ENCODE peak calls at places on chromosomes 12 and 14, in seven cellular contexts. One of them, this sample, is unnamed.

GRCh38 chr12:63294327-63294632 is 143.3 kb upstream of the AVPR1A start:
- DNase-seq in suprapubic skin: no peak
- DNase-seq in spleen: no peak
- DNase-seq in K562: no peak
- DNase-seq in endothelial cell of umbilical vein: peak; percentile 92
- DNase-seq in vagina: no peak
- DNase-seq in transverse colon: no peak
- DNase-seq in this sample: no peak

GRCh38 chr12:116416161-116416560 is 138.7 kb upstream of the MED13L start:
- DNase-seq in suprapubic skin: no peak
- DNase-seq in spleen: peak; percentile 24
- DNase-seq in K562: no peak
- DNase-seq in endothelial cell of umbilical vein: no peak
- DNase-seq in vagina: no peak
- DNase-seq in transverse colon: no peak
- DNase-seq in this sample: no peak

GRCh38 chr12:13945641-13946040 is 35.8 kb downstream of the GRIN2B start:
- DNase-seq in suprapubic skin: no peak
- DNase-seq in spleen: no peak
- DNase-seq in K562: no peak
- DNase-seq in endothelial cell of umbilical vein: no peak
- DNase-seq in vagina: no peak
- DNase-seq in transverse colon: no peak
- DNase-seq in this sample: no peak

GRCh38 chr14:102591372-102591943 is 991 bp upstream of the RCOR1 start:
- DNase-seq in suprapubic skin: peak; percentile 81
- DNase-seq in spleen: peak; percentile 90
- DNase-seq in K562: peak; percentile 62
- DNase-seq in endothelial cell of umbilical vein: peak; percentile 39
- DNase-seq in vagina: no peak
- DNase-seq in transverse colon: peak; percentile 52
- DNase-seq in this sample: no peak

GRCh38 chr14:104373055-104373854 is 206.3 kb upstream of the C14orf180 start:
- DNase-seq in suprapubic skin: no peak
- DNase-seq in spleen: peak; percentile 59
- DNase-seq in K562: no peak
- DNase-seq in endothelial cell of umbilical vein: no peak
- DNase-seq in vagina: no peak
- DNase-seq in transverse colon: no peak
- DNase-seq in this sample: no peak

GRCh38 chr14:59275668-59276067 is 87.2 kb downstream of the DAAM1 start:
- DNase-seq in suprapubic skin: no peak
- DNase-seq in spleen: no peak
- DNase-seq in K562: no peak
- DNase-seq in endothelial cell of umbilical vein: peak; percentile 89
- DNase-seq in vagina: no peak
- DNase-seq in transverse colon: no peak
- DNase-seq in this sample: no peak

GRCh38 chr12:9869307-9870161 is at the start of gene CLEC2B:
- DNase-seq in suprapubic skin: no peak
- DNase-seq in spleen: no peak
- DNase-seq in K562: no peak
- DNase-seq in endothelial cell of umbilical vein: peak; percentile 92
- DNase-seq in vagina: no peak
- DNase-seq in transverse colon: no peak
- DNase-seq in this sample: no peak

GRCh38 chr12:240566-240965 is 22.1 kb downstream of the SLC6A13 start:
- DNase-seq in suprapubic skin: no peak
- DNase-seq in spleen: no peak
- DNase-seq in K562: no peak
- DNase-seq in endothelial cell of umbilical vein: no peak
- DNase-seq in vagina: peak; percentile 58
- DNase-seq in transverse colon: no peak
- DNase-seq in this sample: no peak

GRCh38 chr12:49061157-49061650 is 610 bp upstream of the KMT2D start:
- DNase-seq in suprapubic skin: no peak
- DNase-seq in spleen: no peak
- DNase-seq in K562: no peak
- DNase-seq in endothelial cell of umbilical vein: no peak
- DNase-seq in vagina: no peak
- DNase-seq in transverse colon: no peak
- DNase-seq in this sample: no peak

GRCh38 chr14:77923131-77923933 is 123.4 kb downstream of the ADCK1 start:
- DNase-seq in suprapubic skin: no peak
- DNase-seq in spleen: peak; percentile 43
- DNase-seq in K562: peak; percentile 40
- DNase-seq in endothelial cell of umbilical vein: no peak
- DNase-seq in vagina: no peak
- DNase-seq in transverse colon: no peak
- DNase-seq in this sample: no peak

GRCh38 chr14:53900499-53900898 is 56.1 kb downstream of the BMP4 start:
- DNase-seq in suprapubic skin: peak; percentile 88
- DNase-seq in spleen: no peak
- DNase-seq in K562: no peak
- DNase-seq in endothelial cell of umbilical vein: no peak
- DNase-seq in vagina: no peak
- DNase-seq in transverse colon: peak; percentile 35
- DNase-seq in this sample: no peak

GRCh38 chr14:80805136-80805535 is 136.4 kb downstream of the CEP128 start:
- DNase-seq in suprapubic skin: no peak
- DNase-seq in spleen: no peak
- DNase-seq in K562: no peak
- DNase-seq in endothelial cell of umbilical vein: no peak
- DNase-seq in vagina: no peak
- DNase-seq in transverse colon: no peak
- DNase-seq in this sample: no peak

GRCh38 chr14:27506272-27506671 is 908.4 kb upstream of the NOVA1 start:
- DNase-seq in suprapubic skin: no peak
- DNase-seq in spleen: no peak
- DNase-seq in K562: no peak
- DNase-seq in endothelial cell of umbilical vein: no peak
- DNase-seq in vagina: no peak
- DNase-seq in transverse colon: no peak
- DNase-seq in this sample: no peak

GRCh38 chr14:23061995-23062394 is 4.7 kb upstream of the CDH24 start:
- DNase-seq in suprapubic skin: peak; percentile 71
- DNase-seq in spleen: no peak
- DNase-seq in K562: no peak
- DNase-seq in endothelial cell of umbilical vein: peak; percentile 97
- DNase-seq in vagina: no peak
- DNase-seq in transverse colon: peak; percentile 43
- DNase-seq in this sample: no peak

GRCh38 chr12:120346681-120347080 is 19.1 kb upstream of the PLA2G1B start:
- DNase-seq in suprapubic skin: no peak
- DNase-seq in spleen: no peak
- DNase-seq in K562: no peak
- DNase-seq in endothelial cell of umbilical vein: no peak
- DNase-seq in vagina: no peak
- DNase-seq in transverse colon: no peak
- DNase-seq in this sample: no peak

GRCh38 chr12:4119157-4119761 is 154.3 kb upstream of the CCND2 start:
- DNase-seq in suprapubic skin: no peak
- DNase-seq in spleen: no peak
- DNase-seq in K562: no peak
- DNase-seq in endothelial cell of umbilical vein: no peak
- DNase-seq in vagina: no peak
- DNase-seq in transverse colon: peak; percentile 27
- DNase-seq in this sample: peak; percentile 60

GRCh38 chr14:23727566-23728335 is 91.6 kb downstream of the DHRS2 start:
- DNase-seq in suprapubic skin: no peak
- DNase-seq in spleen: no peak
- DNase-seq in K562: peak; percentile 39
- DNase-seq in endothelial cell of umbilical vein: peak; percentile 37
- DNase-seq in vagina: no peak
- DNase-seq in transverse colon: no peak
- DNase-seq in this sample: no peak

GRCh38 chr14:73757381-73757780 is 43.2 kb upstream of the PNMA1 start:
- DNase-seq in suprapubic skin: no peak
- DNase-seq in spleen: peak; percentile 61
- DNase-seq in K562: no peak
- DNase-seq in endothelial cell of umbilical vein: no peak
- DNase-seq in vagina: no peak
- DNase-seq in transverse colon: no peak
- DNase-seq in this sample: no peak

GRCh38 chr12:107475900-107476299 is 209.7 kb upstream of the PWP1 start:
- DNase-seq in suprapubic skin: no peak
- DNase-seq in spleen: no peak
- DNase-seq in K562: no peak
- DNase-seq in endothelial cell of umbilical vein: no peak
- DNase-seq in vagina: no peak
- DNase-seq in transverse colon: no peak
- DNase-seq in this sample: no peak

DNA sequence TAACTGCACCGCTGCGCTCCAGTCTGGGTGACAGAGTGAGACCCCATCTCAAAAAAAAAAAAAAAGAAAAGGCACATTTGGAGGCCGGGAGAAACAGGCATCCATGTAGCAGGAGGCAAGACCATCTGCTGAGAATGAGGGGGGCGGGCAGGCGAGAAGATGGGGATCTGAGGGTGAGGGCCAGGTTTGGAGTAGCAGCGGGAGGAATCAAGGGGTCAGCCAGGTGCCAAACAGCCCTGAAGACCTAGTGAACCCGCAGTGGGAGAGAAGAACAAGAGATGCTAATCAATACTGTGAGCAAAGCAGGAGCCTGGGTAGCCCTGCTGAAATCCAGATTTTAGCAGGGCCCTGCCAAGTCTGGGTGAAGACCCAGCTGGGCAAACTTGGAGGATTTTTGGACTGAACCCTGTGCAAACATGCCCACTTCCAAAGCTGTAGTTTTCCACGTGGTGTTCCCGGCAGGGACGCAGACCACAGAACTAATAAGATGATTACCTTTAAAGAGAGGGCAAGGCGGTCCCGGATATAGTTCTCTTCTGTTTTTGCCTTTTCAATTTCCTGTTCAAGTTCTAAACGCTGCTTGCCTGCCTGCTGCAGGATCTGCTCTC is 61.0 kb downstream of the NIN start:
- DNase-seq in suprapubic skin: no peak
- DNase-seq in spleen: no peak
- DNase-seq in K562: no peak
- DNase-seq in endothelial cell of umbilical vein: no peak
- DNase-seq in vagina: no peak
- DNase-seq in transverse colon: no peak
- DNase-seq in this sample: no peak
- TF ChIP-seq POLR2A in suprapubic skin: no peak
- TF ChIP-seq POLR2A in spleen: no peak
- TF ChIP-seq POLR2A in K562: no peak
- TF ChIP-seq POLR2A in endothelial cell of umbilical vein: no peak
- TF ChIP-seq POLR2A in vagina: no peak
- TF ChIP-seq POLR2A in transverse colon: no peak
- TF ChIP-seq POLR2A in this sample: no peak

DNA sequence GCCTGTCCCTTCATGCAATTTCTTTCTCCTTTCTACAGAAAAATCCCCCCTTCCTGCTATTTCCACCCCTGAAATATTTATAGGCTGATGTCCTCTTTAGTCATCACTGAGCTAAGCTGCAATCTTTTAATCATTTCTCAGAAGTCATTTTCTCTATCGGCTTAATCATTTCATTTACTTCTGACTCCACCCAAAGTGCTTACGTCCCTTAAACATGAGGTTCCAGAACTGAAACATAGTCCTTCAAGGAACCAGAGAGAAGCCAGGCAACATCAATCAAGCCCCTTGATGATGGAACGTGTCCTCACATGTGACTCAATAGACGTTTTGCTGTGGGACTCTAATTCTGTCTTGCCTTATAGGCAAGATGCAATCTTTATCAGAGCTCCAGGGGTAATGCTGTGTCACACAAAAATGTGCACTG is 148.7 kb upstream of the KRR1 start:
- DNase-seq in suprapubic skin: no peak
- DNase-seq in spleen: no peak
- DNase-seq in K562: no peak
- DNase-seq in endothelial cell of umbilical vein: peak; percentile 15
- DNase-seq in vagina: no peak
- DNase-seq in transverse colon: no peak
- DNase-seq in this sample: no peak
- TF ChIP-seq POLR2AphosphoS5 in suprapubic skin: no peak
- TF ChIP-seq POLR2AphosphoS5 in spleen: no peak
- TF ChIP-seq POLR2AphosphoS5 in K562: no peak
- TF ChIP-seq POLR2AphosphoS5 in endothelial cell of umbilical vein: no peak
- TF ChIP-seq POLR2AphosphoS5 in vagina: peak; percentile 54
- TF ChIP-seq POLR2AphosphoS5 in transverse colon: no peak
- TF ChIP-seq POLR2AphosphoS5 in this sample: no peak

GRCh38 chr12:52925717-52926595 is 21.1 kb upstream of the KRT8 start:
- DNase-seq in suprapubic skin: no peak
- DNase-seq in spleen: no peak
- DNase-seq in K562: peak; percentile 14
- DNase-seq in endothelial cell of umbilical vein: no peak
- DNase-seq in vagina: no peak
- DNase-seq in transverse colon: peak; percentile 73
- DNase-seq in this sample: no peak
- TF ChIP-seq POLR2A in suprapubic skin: no peak
- TF ChIP-seq POLR2A in spleen: no peak
- TF ChIP-seq POLR2A in K562: no peak
- TF ChIP-seq POLR2A in endothelial cell of umbilical vein: no peak
- TF ChIP-seq POLR2A in vagina: no peak
- TF ChIP-seq POLR2A in transverse colon: peak; percentile 64
- TF ChIP-seq POLR2A in this sample: no peak

GRCh38 chr14:31124197-31124596 is 83.4 kb downstream of the HECTD1 start:
- DNase-seq in suprapubic skin: no peak
- DNase-seq in spleen: no peak
- DNase-seq in K562: no peak
- DNase-seq in endothelial cell of umbilical vein: no peak
- DNase-seq in vagina: no peak
- DNase-seq in transverse colon: no peak
- DNase-seq in this sample: no peak

GRCh38 chr14:31125231-31125630 is 82.4 kb downstream of the HECTD1 start:
- DNase-seq in suprapubic skin: no peak
- DNase-seq in spleen: no peak
- DNase-seq in K562: no peak
- DNase-seq in endothelial cell of umbilical vein: no peak
- DNase-seq in vagina: no peak
- DNase-seq in transverse colon: no peak
- DNase-seq in this sample: no peak

GRCh38 chr14:31122921-31123320 is 84.7 kb downstream of the HECTD1 start:
- DNase-seq in suprapubic skin: no peak
- DNase-seq in spleen: no peak
- DNase-seq in K562: no peak
- DNase-seq in endothelial cell of umbilical vein: no peak
- DNase-seq in vagina: no peak
- DNase-seq in transverse colon: no peak
- DNase-seq in this sample: no peak

GRCh38 chr14:31118892-31119291 is 88.7 kb downstream of the HECTD1 start:
- DNase-seq in suprapubic skin: no peak
- DNase-seq in spleen: no peak
- DNase-seq in K562: no peak
- DNase-seq in endothelial cell of umbilical vein: no peak
- DNase-seq in vagina: no peak
- DNase-seq in transverse colon: no peak
- DNase-seq in this sample: no peak

DNA sequence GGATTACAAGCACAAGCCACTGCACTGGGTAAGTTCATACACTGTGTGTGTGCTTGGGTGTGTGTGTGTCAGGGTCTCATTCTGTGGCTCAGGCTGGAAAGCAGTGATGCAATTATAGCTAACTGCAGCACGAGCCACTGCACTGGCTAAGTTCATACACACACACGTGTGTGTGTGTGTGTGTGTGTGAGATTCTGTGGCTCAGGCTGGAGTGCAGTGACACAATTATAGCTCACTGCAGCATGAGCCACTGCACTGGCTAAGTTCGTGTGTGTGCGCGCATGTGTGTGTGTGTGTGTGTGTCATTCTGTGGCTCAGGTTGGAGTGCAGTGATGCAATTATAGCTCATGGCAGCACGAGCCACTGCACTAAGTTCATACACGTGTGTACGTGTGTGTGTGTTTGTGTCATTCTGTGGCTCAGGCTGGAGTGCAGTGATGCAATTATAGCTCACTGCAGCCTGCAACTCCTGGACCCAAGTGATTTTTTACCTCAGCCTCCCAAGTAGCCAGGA is 85.4 kb downstream of the HECTD1 start:
- DNase-seq in suprapubic skin: no peak
- DNase-seq in spleen: no peak
- DNase-seq in K562: no peak
- DNase-seq in endothelial cell of umbilical vein: no peak
- DNase-seq in vagina: no peak
- DNase-seq in transverse colon: no peak
- DNase-seq in this sample: no peak
- TF ChIP-seq POLR2AphosphoS5 in suprapubic skin: no peak
- TF ChIP-seq POLR2AphosphoS5 in spleen: no peak
- TF ChIP-seq POLR2AphosphoS5 in K562: no peak
- TF ChIP-seq POLR2AphosphoS5 in endothelial cell of umbilical vein: no peak
- TF ChIP-seq POLR2AphosphoS5 in vagina: no peak
- TF ChIP-seq POLR2AphosphoS5 in transverse colon: no peak
- TF ChIP-seq POLR2AphosphoS5 in this sample: peak; percentile 35